ENCODE peak calls at places on chromosomes 2 and 18, in four cellular contexts. A, H, K and L are unnamed samples.

GRCh38 chr2:60742419-60742818 is 13.6 kb upstream of the PAPOLG start:
- DNase-seq in H (no peak), A (no peak), K (no peak), L (no peak)

GRCh38 chr2:169095631-169096105 is 26.3 kb downstream of the DHRS9 start:
- DNase-seq in H (peak; percentile 89), A (peak; percentile 12), K (no peak), L (peak; percentile 96)

GRCh38 chr2:119228136-119228535 is 4.5 kb downstream of the STEAP3 start:
- DNase-seq in H (no peak), K (no peak), A (no peak), L (no peak)

GRCh38 chr2:174014699-174015070 is 49.5 kb upstream of the SP3 start:
- DNase-seq in A (no peak), K (no peak), H (no peak), L (no peak)

GRCh38 chr2:49153231-49153630 is 1.1 kb downstream of the FSHR start:
- DNase-seq in H (no peak), A (no peak), K (no peak), L (no peak)

GRCh38 chr2:106572541-106573148 is 85.5 kb downstream of the CD8B2 start:
- DNase-seq in K (peak; percentile 34), H (no peak), A (no peak), L (no peak)

GRCh38 chr2:133200684-133201421 is 367.4 kb downstream of the NCKAP5 start:
- DNase-seq in A (peak; percentile 6), H (peak; percentile 98), K (no peak), L (peak; percentile 36)

GRCh38 chr2:236666646-236667204 is 97.1 kb downstream of the ACKR3 start:
- DNase-seq in K (no peak), A (no peak), H (no peak), L (no peak)

GRCh38 chr2:71784734-71785549 is 331.6 kb downstream of the DYSF start:
- DNase-seq in H (peak; percentile 51), K (peak; percentile 23), A (no peak), L (no peak)

GRCh38 chr2:27807476-27807875 is 36.0 kb downstream of the MRPL33 start:
- DNase-seq in K (peak; percentile 42), H (peak; percentile 28), A (no peak), L (no peak)

GRCh38 chr18:52588916-52589315 is 248.9 kb downstream of the DCC start:
- DNase-seq in H (no peak), K (no peak), A (no peak), L (no peak)

GRCh38 chr2:241895427-241895731 is 25.9 kb downstream of the RTP5 start:
- DNase-seq in A (no peak), H (no peak), K (no peak), L (no peak)

GRCh38 chr18:62741118-62741566 is 25.8 kb downstream of the PHLPP1 start:
- DNase-seq in K (peak; percentile 66), H (peak; percentile 13), A (peak; percentile 24), L (no peak)

GRCh38 chr2:237236188-237236587 is 150.5 kb downstream of the COPS8 start:
- DNase-seq in A (no peak), H (no peak), K (no peak), L (no peak)

GRCh38 chr2:120759543-120760331 is 24.1 kb downstream of the GLI2 start:
- DNase-seq in A (no peak), K (no peak), H (no peak), L (no peak)

GRCh38 chr18:40866013-40866644 is 1088.9 kb upstream of the PIK3C3 start:
- DNase-seq in K (no peak), H (peak; percentile 17), A (peak; percentile 45), L (no peak)

GRCh38 chr18:69217271-69217670 is 183.4 kb upstream of the DOK6 start:
- DNase-seq in H (no peak), A (no peak), K (no peak), L (no peak)

GRCh38 chr2:238724728-238725127 is 123.2 kb upstream of the TWIST2 start:
- DNase-seq in A (no peak), H (no peak), K (no peak), L (no peak)

GRCh38 chr2:235908826-235909225 is 259.4 kb downstream of the GBX2 start:
- DNase-seq in A (no peak), H (no peak), K (no peak), L (no peak)

GRCh38 chr2:23019476-23019875 is 365.5 kb upstream of the KLHL29 start:
- DNase-seq in A (no peak), K (no peak), H (no peak), L (no peak)

GRCh38 chr2:987789-988188 is 37.1 kb downstream of the SNTG2 start:
- DNase-seq in H (no peak), A (no peak), K (no peak), L (no peak)

GRCh38 chr18:79572848-79573451 is 106.7 kb upstream of the CTDP1 start:
- DNase-seq in A (no peak), H (no peak), K (no peak), L (no peak)

GRCh38 chr2:85978883-85979780 is 90.3 kb upstream of the ST3GAL5 start:
- DNase-seq in A (no peak), H (no peak), K (no peak), L (no peak)

GRCh38 chr18:79705272-79705671 is 25.7 kb downstream of the CTDP1 start:
- DNase-seq in H (no peak), A (no peak), K (no peak), L (no peak)

GRCh38 chr2:62741954-62742722 is 36.6 kb downstream of the EHBP1 start:
- DNase-seq in A (no peak), K (no peak), H (peak; percentile 16), L (peak; percentile 3)

GRCh38 chr18:62710417-62710816 is 4.9 kb upstream of the PHLPP1 start:
- DNase-seq in H (no peak), K (no peak), A (peak; percentile 47), L (no peak)

GRCh38 chr2:196607073-196607472 is 32.4 kb upstream of the CCDC150 start:
- DNase-seq in A (peak; percentile 36), K (no peak), H (peak; percentile 34), L (no peak)

GRCh38 chr2:188050716-188051115 is 241.0 kb upstream of the GULP1 start:
- DNase-seq in K (no peak), A (no peak), H (no peak), L (no peak)

GRCh38 chr18:6058941-6059340 is 163.6 kb upstream of the TMEM200C start:
- DNase-seq in H (peak; percentile 85), A (no peak), K (no peak), L (no peak)

GRCh38 chr18:68034293-68034692 is 517.8 kb upstream of the DSEL start:
- DNase-seq in H (no peak), K (no peak), A (peak; percentile 11), L (no peak)

GRCh38 chr18:54086046-54086802 is 138.2 kb downstream of the MBD2 start:
- DNase-seq in A (no peak), K (no peak), H (no peak), L (no peak)

GRCh38 chr2:215338883-215339679 is 27.2 kb downstream of the ATIC start:
- DNase-seq in K (no peak), H (no peak), A (no peak), L (no peak)

GRCh38 chr18:76619342-76620315 is 124.6 kb upstream of the ZNF516 start:
- DNase-seq in A (no peak), K (peak; percentile 50), H (peak; percentile 15), L (no peak)

GRCh38 chr18:4107049-4107459 is 348.1 kb downstream of the DLGAP1 start:
- DNase-seq in H (no peak), K (no peak), A (no peak), L (no peak)

GRCh38 chr2:128789776-128790455 is 471.2 kb upstream of the HS6ST1 start:
- DNase-seq in A (no peak), K (peak; percentile 2), H (no peak), L (no peak)

GRCh38 chr2:127672341-127673303 is 2.7 kb downstream of the LIMS2 start:
- DNase-seq in K (no peak), A (no peak), H (no peak), L (no peak)
- H3K4me3 ChIP-seq in K (peak overlapping the region; percentile 54), A (no peak overlapping the region), H (no peak overlapping the region), L (no peak overlapping the region)

GRCh38 chr2:180238729-180239128 is 231.6 kb upstream of the CWC22 start:
- DNase-seq in A (no peak), K (no peak), H (no peak), L (no peak)

GRCh38 chr2:180246281-180246680 is 239.2 kb upstream of the CWC22 start:
- DNase-seq in H (no peak), A (no peak), K (no peak), L (no peak)

DNA sequence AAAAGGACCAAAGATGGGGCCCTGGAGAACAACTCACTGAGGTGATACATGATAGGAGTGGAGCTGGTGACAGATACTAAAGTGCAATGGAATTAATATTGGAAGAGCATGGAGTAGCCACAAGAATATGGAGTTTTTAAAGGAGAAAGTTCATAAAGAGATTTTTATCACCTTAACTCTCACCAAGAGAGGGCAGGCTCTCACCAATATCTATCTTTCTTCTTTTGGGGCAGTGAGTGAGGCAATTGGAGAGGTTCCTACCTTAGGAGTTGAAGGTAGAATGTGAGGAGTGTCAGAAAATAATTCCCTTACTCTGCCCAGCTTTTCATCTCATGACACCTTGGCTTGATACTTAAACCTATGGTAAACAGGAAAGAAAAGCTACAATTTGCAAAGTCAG is 233.7 kb upstream of the CWC22 start:
- DNase-seq in K (no peak), H (no peak), A (no peak), L (no peak)
- TF ChIP-seq CTCF in K (no peak), H (peak; percentile 47), A (peak; percentile 14), L (peak; percentile 44)

GRCh38 chr2:78420132-78420531 is 605.4 kb upstream of the REG3G start:
- DNase-seq in K (no peak), H (no peak), A (no peak), L (no peak)

GRCh38 chr2:78418041-78418440 is 607.5 kb upstream of the REG3G start:
- DNase-seq in K (no peak), H (no peak), A (no peak), L (peak; percentile 24)

GRCh38 chr2:78416625-78417300 is 608.7 kb upstream of the REG3G start:
- DNase-seq in H (no peak), K (no peak), A (no peak), L (no peak)

GRCh38 chr2:78417355-78417754 is 608.1 kb upstream of the REG3G start:
- DNase-seq in H (no peak), K (no peak), A (no peak), L (peak; percentile 29)
- H3K4me3 ChIP-seq in H (no peak overlapping the region), K (no peak overlapping the region), A (no peak overlapping the region), L (no peak overlapping the region)

GRCh38 chr2:70471129-70471528 is 82.5 kb downstream of the TGFA start:
- DNase-seq in A (no peak), H (no peak), K (no peak), L (no peak)
- TF ChIP-seq CTCF in A (no peak), H (no peak), K (no peak), L (no peak)

GRCh38 chr2:9002313-9002636 is 1.2 kb downstream of the MBOAT2 start:
- DNase-seq in H (no peak), K (no peak), A (no peak), L (no peak)
- H3K4me3 ChIP-seq in H (peak overlapping the region; percentile 73), K (no peak overlapping the region), A (peak overlapping the region; percentile 62), L (peak overlapping the region; percentile 52)

GRCh38 chr2:7725132-7725849 is 808.1 kb downstream of the RNF144A start:
- DNase-seq in A (no peak), H (no peak), K (no peak), L (no peak)
- TF ChIP-seq CTCF in A (no peak), H (no peak), K (no peak), L (no peak)

GRCh38 chr2:68248806-68249205 is 3.5 kb downstream of the PPP3R1 start:
- DNase-seq in A (no peak), H (no peak), K (no peak), L (no peak)
- H3K4me3 ChIP-seq in A (no peak overlapping the region), H (no peak overlapping the region), K (no peak overlapping the region), L (no peak overlapping the region)

GRCh38 chr2:44247924-44248323 is 27.4 kb upstream of the SLC3A1 start:
- DNase-seq in K (no peak), A (no peak), H (no peak), L (no peak)
- TF ChIP-seq CTCF in K (no peak), A (no peak), H (peak; percentile 26), L (peak; percentile 28)